ENCODE peak calls at places on chromosome 5, in nine cellular contexts. E is SK-N-SH, N is esophagus muscularis mucosa, V is HepG2, R is upper lobe of left lung, Z is stomach, L is sigmoid colon, G is GM12878, A is transverse colon. K is an unnamed sample.

GRCh38 chr5:74579215-74579614 is 61.3 kb downstream of the ENC1 start:
- DNase-seq in E (no peak), N (no peak), V (no peak), R (no peak), Z (no peak), L (no peak), G (peak; percentile 87), A (peak; percentile 23), K (no peak)

GRCh38 chr5:1877434-1878049 is 5.2 kb downstream of the IRX4 start:
- DNase-seq in E (no peak), N (no peak), V (no peak), R (peak; percentile 83), Z (no peak), L (no peak), G (no peak), A (no peak), K (no peak)

GRCh38 chr5:164233796-164234195 is 728.4 kb downstream of the MAT2B start:
- DNase-seq in E (no peak), N (no peak), V (no peak), R (no peak), Z (no peak), L (no peak), G (no peak), A (no peak), K (no peak)

GRCh38 chr5:149212203-149212951 is 59.3 kb upstream of the AFAP1L1 start:
- DNase-seq in E (no peak), N (no peak), V (no peak), R (no peak), Z (no peak), L (no peak), G (no peak), A (no peak), K (no peak)

GRCh38 chr5:4086081-4086480 is 490.4 kb downstream of the IRX1 start:
- DNase-seq in E (no peak), N (peak; percentile 83), V (no peak), R (no peak), Z (no peak), L (no peak), G (no peak), A (no peak), K (no peak)

GRCh38 chr5:106185661-106186081 is 1485.1 kb downstream of the EFNA5 start:
- DNase-seq in E (no peak), N (no peak), V (no peak), R (no peak), Z (no peak), L (no peak), G (peak; percentile 27), A (no peak), K (no peak)

GRCh38 chr5:125399885-125400284 is 653.4 kb upstream of the ZNF608 start:
- DNase-seq in E (no peak), N (no peak), V (no peak), R (no peak), Z (no peak), L (no peak), G (no peak), A (no peak), K (no peak)

GRCh38 chr5:142110046-142110531 is 1.5 kb downstream of the NDFIP1 start:
- DNase-seq in E (peak; percentile 43), N (no peak), V (peak; percentile 15), R (no peak), Z (no peak), L (peak; percentile 71), G (peak; percentile 9), A (peak; percentile 19), K (no peak)

GRCh38 chr5:132777209-132778069 is at the start of gene SEPTIN8:
- DNase-seq in E (peak; percentile 90), N (no peak), V (no peak), R (peak; percentile 92), Z (peak; percentile 55), L (peak; percentile 82), G (no peak), A (peak; percentile 59), K (no peak)

GRCh38 chr5:52786937-52787599 is 648 bp upstream of the ITGA1 start:
- DNase-seq in E (no peak), N (no peak), V (peak; percentile 53), R (no peak), Z (peak; percentile 59), L (peak; percentile 67), G (no peak), A (peak; percentile 64), K (no peak)

GRCh38 chr5:126837907-126838539 is 61.1 kb downstream of the LMNB1 start:
- DNase-seq in E (no peak), N (no peak), V (no peak), R (no peak), Z (no peak), L (no peak), G (no peak), A (no peak), K (no peak)

GRCh38 chr5:126836778-126837177 is 59.8 kb downstream of the LMNB1 start:
- DNase-seq in E (no peak), N (no peak), V (no peak), R (no peak), Z (no peak), L (no peak), G (no peak), A (no peak), K (no peak)

DNA sequence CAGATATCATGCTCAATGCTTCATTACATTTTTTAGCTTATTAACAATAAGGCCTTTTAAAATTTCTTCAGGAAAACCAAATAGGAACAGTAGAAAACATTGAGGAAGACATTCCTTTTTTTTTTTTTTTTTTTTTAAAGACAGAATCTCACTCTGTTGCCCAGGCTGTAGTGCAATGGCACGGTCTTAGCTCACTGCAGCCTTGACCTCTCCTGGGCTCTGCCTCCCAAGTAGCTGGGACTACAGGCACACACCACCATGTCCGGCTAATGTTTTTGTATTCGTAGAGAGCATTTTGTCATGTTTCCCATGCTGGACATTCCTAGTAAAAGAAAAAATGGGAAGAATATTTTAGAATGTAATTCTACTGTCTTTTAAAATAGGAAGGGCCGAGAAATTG is 60.3 kb downstream of the LMNB1 start:
- DNase-seq in E (no peak), N (no peak), V (no peak), R (no peak), Z (no peak), L (no peak), G (no peak), A (no peak), K (no peak)
- TF ChIP-seq POLR2AphosphoS5 in E (no peak), N (no peak), V (no peak), R (no peak), Z (no peak), L (no peak), G (no peak), A (no peak), K (no peak)

DNA sequence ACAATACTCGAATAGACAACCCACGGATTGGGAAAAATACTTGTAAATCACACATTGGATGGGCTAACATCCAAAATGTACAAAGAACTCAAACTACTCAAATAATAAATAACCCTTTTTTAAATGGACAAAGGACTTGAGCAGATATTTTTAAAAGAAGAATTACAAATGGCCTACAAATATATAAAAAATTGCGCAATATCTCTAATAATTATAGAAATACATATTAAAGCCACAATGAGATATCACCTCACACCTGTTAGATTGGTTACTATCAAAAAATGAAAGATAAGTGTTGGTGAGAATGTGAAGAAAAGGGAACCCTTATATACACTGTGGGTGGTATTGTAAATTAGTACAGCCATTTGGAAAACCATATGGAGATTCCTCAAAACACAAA is 40.8 kb upstream of the ADAMTS19 start:
- DNase-seq in E (no peak), N (no peak), V (no peak), R (no peak), Z (no peak), L (no peak), G (no peak), A (no peak), K (no peak)
- TF ChIP-seq EP300 in E (no peak), N (no peak), V (no peak), R (no peak), Z (no peak), L (no peak), G (no peak), A (no peak), K (no peak)

DNA sequence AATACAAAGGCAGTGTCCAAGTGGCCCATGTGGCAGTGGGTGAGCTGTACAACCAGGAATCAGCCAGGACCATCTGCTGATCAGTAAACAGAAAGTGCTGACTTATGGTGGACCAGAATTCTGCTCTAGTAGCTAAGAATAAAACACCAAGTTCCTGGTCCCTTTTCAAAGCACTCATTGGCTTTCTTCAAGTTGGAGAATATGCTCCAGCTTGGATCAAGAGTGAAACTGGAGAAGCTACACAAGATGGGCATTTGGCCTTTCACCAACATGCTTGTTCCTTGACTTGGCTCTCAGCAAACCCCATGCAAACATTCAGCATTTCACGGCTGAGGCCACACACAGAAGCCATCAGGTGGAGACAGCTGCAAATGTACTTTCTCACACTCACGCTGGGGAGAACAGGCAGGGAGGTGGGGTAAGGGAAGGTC is 32.1 kb downstream of the MARCHF3 start:
- DNase-seq in E (no peak), N (no peak), V (no peak), R (no peak), Z (no peak), L (no peak), G (peak; percentile 35), A (no peak), K (no peak)
- TF ChIP-seq CTCF in E (no peak), N (no peak), V (no peak), R (no peak), Z (no peak), L (no peak), G (no peak), A (no peak), K (no peak)

GRCh38 chr5:178576591-178577351 is 13.4 kb downstream of the COL23A1 start:
- DNase-seq in E (no peak), N (peak; percentile 66), V (no peak), R (peak; percentile 84), Z (no peak), L (no peak), G (no peak), A (no peak), K (no peak)

GRCh38 chr5:178577376-178577839 is 12.8 kb downstream of the COL23A1 start:
- DNase-seq in E (no peak), N (no peak), V (no peak), R (peak; percentile 72), Z (no peak), L (no peak), G (no peak), A (no peak), K (no peak)

GRCh38 chr5:178581621-178582020 is 8.6 kb downstream of the COL23A1 start:
- DNase-seq in E (no peak), N (no peak), V (no peak), R (no peak), Z (no peak), L (no peak), G (no peak), A (no peak), K (no peak)

GRCh38 chr5:178580556-178580955 is 9.6 kb downstream of the COL23A1 start:
- DNase-seq in E (no peak), N (peak; percentile 82), V (no peak), R (no peak), Z (no peak), L (no peak), G (no peak), A (no peak), K (no peak)

GRCh38 chr5:178577944-178578343 is 12.2 kb downstream of the COL23A1 start:
- DNase-seq in E (no peak), N (peak; percentile 88), V (no peak), R (no peak), Z (no peak), L (no peak), G (no peak), A (no peak), K (no peak)
- TF ChIP-seq POLR2AphosphoS5 in E (no peak), N (no peak), V (no peak), R (no peak), Z (no peak), L (no peak), G (no peak), A (no peak), K (no peak)